ENCODE peak calls at places on chromosomes 1 and 21, in eight cellular contexts. M, S, I, J, N, H, P and W are unnamed samples.
A peak's percentile ranks its signal among the peaks of the same experiment; 100 is the strongest.

GRCh38 chr1:26848947-26849774 is 13.8 kb upstream of the SFN start:
- DNase-seq in M (peak; percentile 95), S (no peak), I (no peak), J (no peak), N (no peak), H (peak; percentile 79), P (peak; percentile 68), W (no peak)

GRCh38 chr21:41245509-41246135 is 71.0 kb upstream of the FAM3B start:
- DNase-seq in M (no peak), S (no peak), I (no peak), J (no peak), N (no peak), H (no peak), P (no peak), W (peak; percentile 8)

GRCh38 chr1:46820560-46821060 is 21.8 kb downstream of the CYP4B1 start:
- DNase-seq in M (no peak), S (no peak), I (no peak), J (no peak), N (no peak), H (no peak), P (no peak), W (no peak)

GRCh38 chr1:29640428-29640785 is 404.1 kb downstream of the PTPRU start:
- DNase-seq in M (no peak), S (no peak), I (no peak), J (no peak), N (peak; percentile 21), H (no peak), P (no peak), W (no peak)

GRCh38 chr1:7646164-7646563 is 124.9 kb upstream of the VAMP3 start:
- DNase-seq in M (no peak), S (no peak), I (no peak), J (no peak), N (no peak), H (no peak), P (no peak), W (no peak)

GRCh38 chr1:53256744-53257453 is 18.6 kb upstream of the MAGOH start:
- DNase-seq in M (no peak), S (no peak), I (no peak), J (no peak), N (no peak), H (no peak), P (no peak), W (no peak)

GRCh38 chr1:181632492-181632891 is 149.2 kb downstream of the CACNA1E start:
- DNase-seq in M (no peak), S (no peak), I (no peak), J (no peak), N (no peak), H (no peak), P (peak; percentile 18), W (no peak)

GRCh38 chr1:9201421-9202239 is 32.9 kb upstream of the H6PD start:
- DNase-seq in M (peak; percentile 43), S (no peak), I (peak; percentile 61), J (peak; percentile 40), N (no peak), H (no peak), P (peak; percentile 35), W (peak; percentile 54)

GRCh38 chr1:163197022-163197421 is 5.7 kb downstream of the RGS5 start:
- DNase-seq in M (no peak), S (no peak), I (no peak), J (no peak), N (no peak), H (no peak), P (no peak), W (no peak)

GRCh38 chr1:163203561-163203960 is 845 bp upstream of the RGS5 start:
- DNase-seq in M (no peak), S (no peak), I (no peak), J (no peak), N (no peak), H (no peak), P (no peak), W (no peak)

GRCh38 chr1:163201906-163202305 is 810 bp downstream of the RGS5 start:
- DNase-seq in M (no peak), S (no peak), I (no peak), J (no peak), N (no peak), H (no peak), P (no peak), W (no peak)

GRCh38 chr1:163205513-163205912 is 2.8 kb upstream of the RGS5 start:
- DNase-seq in M (no peak), S (no peak), I (no peak), J (no peak), N (no peak), H (no peak), P (no peak), W (no peak)

GRCh38 chr1:163202833-163203451 is at the start of gene RGS5:
- DNase-seq in M (no peak), S (no peak), I (peak; percentile 77), J (peak; percentile 73), N (no peak), H (no peak), P (no peak), W (peak; percentile 93)
- TF ChIP-seq EZH2phosphoT487 in M (no peak), S (no peak), I (no peak), J (no peak), N (no peak), H (no peak), P (no peak), W (no peak)

GRCh38 chr21:44571844-44572782 is 1.4 kb upstream of the KRTAP10-4 start:
- DNase-seq in M (no peak), S (no peak), I (no peak), J (no peak), N (no peak), H (no peak), P (no peak), W (no peak)

GRCh38 chr21:44575307-44576024 is 1.9 kb downstream of the KRTAP10-4 start:
- DNase-seq in M (no peak), S (no peak), I (no peak), J (no peak), N (no peak), H (no peak), P (no peak), W (no peak)

GRCh38 chr21:44576025-44576420 is 2.5 kb downstream of the KRTAP10-4 start:
- DNase-seq in M (no peak), S (no peak), I (no peak), J (no peak), N (no peak), H (no peak), P (no peak), W (no peak)

GRCh38 chr21:44572959-44573583 is 458 bp upstream of the KRTAP10-4 start:
- DNase-seq in M (peak; percentile 69), S (no peak), I (no peak), J (no peak), N (no peak), H (no peak), P (no peak), W (no peak)

DNA sequence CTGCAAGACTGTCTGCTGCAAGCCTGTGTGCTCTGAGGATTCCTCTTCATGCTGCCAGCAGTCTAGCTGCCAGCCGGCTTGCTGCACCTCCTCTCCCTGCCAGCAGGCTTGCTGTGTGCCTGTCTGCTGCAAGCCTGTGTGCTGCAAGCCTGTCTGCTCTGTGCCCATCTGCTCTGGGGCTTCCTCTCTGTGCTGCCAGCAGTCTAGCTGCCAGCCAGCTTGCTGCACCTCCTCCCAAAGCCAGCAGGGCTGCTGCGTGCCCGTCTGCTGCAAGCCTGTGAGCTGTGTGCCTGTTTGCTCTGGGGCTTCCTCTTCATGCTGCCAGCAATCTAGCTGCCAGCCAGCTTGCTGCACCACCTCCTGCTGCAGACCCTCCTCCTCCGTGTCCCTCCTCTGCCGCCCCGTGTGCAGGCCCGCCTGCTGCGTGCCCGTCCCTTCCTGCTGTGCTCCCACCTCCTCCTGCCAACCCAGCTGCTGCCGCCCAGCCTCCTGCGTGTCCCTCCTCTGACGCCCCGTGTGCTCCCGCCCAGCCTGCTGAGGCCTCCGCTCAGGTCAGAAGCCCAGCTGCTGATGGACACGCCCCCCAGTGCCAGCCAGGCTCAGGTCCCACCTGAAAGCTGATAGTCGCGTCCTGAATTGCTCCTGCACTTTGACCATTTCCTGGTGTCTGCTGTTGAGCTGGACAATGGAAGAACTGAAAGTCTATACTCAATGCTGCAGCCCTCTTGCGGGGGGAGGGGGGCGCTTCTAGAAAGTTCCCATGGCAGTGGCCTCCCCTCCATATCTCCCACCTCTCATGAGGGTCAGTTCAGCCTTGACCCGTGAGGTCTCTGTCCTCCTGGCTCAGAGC is 1.2 kb downstream of the KRTAP10-4 start:
- DNase-seq in M (peak; percentile 14), S (no peak), I (no peak), J (no peak), N (no peak), H (no peak), P (peak; percentile 67), W (peak; percentile 47)
- TF ChIP-seq CTCF in M (no peak), S (peak; percentile 4), I (peak; percentile 4), J (no peak), N (no peak), H (no peak), P (no peak), W (no peak)

GRCh38 chr1:20445956-20446355 is 40.1 kb downstream of the CAMK2N1 start:
- DNase-seq in M (no peak), S (no peak), I (no peak), J (no peak), N (no peak), H (no peak), P (no peak), W (no peak)
- TF ChIP-seq EZH2phosphoT487 in M (no peak), S (no peak), I (no peak), J (no peak), N (no peak), H (no peak), P (no peak), W (no peak)

GRCh38 chr1:11069233-11069950 is 9.6 kb upstream of the SRM start:
- DNase-seq in M (no peak), S (no peak), I (no peak), J (no peak), N (no peak), H (no peak), P (no peak), W (no peak)

GRCh38 chr1:11070876-11071275 is 11.1 kb upstream of the SRM start:
- DNase-seq in M (no peak), S (no peak), I (no peak), J (no peak), N (no peak), H (no peak), P (no peak), W (no peak)

GRCh38 chr1:11068556-11069232 is 8.9 kb upstream of the SRM start:
- DNase-seq in M (no peak), S (no peak), I (no peak), J (no peak), N (no peak), H (no peak), P (no peak), W (no peak)

GRCh38 chr1:11071463-11072215 is 11.8 kb upstream of the SRM start:
- DNase-seq in M (no peak), S (no peak), I (no peak), J (no peak), N (no peak), H (no peak), P (no peak), W (no peak)

DNA sequence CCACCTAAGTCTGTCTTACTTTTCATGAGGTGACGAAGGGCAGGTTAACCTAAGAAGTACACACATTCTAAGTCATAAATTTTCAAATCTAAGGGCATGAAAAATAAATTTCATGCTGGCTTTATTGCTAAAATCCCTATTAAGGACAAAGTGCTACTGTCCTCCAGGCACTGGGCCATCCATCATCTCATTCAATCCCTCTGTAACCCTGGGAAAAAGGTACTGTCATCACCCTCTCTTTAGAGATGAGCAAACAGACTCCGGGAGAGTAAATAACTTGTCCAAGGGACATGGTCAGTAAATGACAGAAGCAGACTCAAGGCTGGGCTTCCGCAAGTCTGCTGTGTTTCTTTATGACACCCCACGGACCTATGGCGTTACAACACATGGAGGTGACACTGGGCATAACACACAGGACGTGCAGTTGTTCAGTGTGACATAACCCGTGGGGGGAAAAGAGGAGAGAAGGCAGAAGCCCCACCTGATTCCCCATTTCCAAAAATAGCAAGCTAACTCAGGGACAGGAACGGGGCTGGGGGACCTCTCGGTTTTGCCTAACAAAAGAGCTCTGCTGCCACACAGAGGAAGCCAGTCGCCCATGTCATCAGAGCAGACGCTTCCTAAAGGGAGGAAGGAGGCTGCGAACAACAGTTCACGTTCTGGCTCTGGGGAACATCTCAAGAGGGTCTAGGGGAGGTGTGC is 12.5 kb upstream of the SRM start:
- DNase-seq in M (no peak), S (no peak), I (no peak), J (no peak), N (peak; percentile 71), H (no peak), P (no peak), W (peak; percentile 31)
- TF ChIP-seq CTCF in M (no peak), S (no peak), I (no peak), J (no peak), N (peak; percentile 65), H (no peak), P (no peak), W (peak; percentile 28)